ENCODE peak calls at places on chromosomes 6 and 20, in four cellular contexts. V is osteoblast, C is body of pancreas, H is fibroblast of pulmonary artery. X is an unnamed sample.

GRCh38 chr6:84777888-84778287 is 13.5 kb upstream of the TBX18 start:
- DNase-seq in V (peak; percentile 93), C (no peak), H (no peak), X (no peak)

GRCh38 chr20:32621914-32622584 is 36.9 kb upstream of the NOL4L start:
- DNase-seq in V (no peak), C (no peak), H (no peak), X (no peak)

GRCh38 chr6:101539510-101540245 is 146.2 kb downstream of the GRIK2 start:
- DNase-seq in V (no peak), C (no peak), H (peak; percentile 70), X (no peak)

GRCh38 chr6:107618672-107619071 is 128.8 kb downstream of the SOBP start:
- DNase-seq in V (no peak), C (no peak), H (no peak), X (peak; percentile 19)

GRCh38 chr6:56259682-56260081 is 12.3 kb upstream of the COL21A1 start:
- DNase-seq in V (peak; percentile 48), C (peak; percentile 23), H (peak; percentile 71), X (no peak)

GRCh38 chr6:103672169-103672568 is 1187.5 kb downstream of the HACE1 start:
- DNase-seq in V (no peak), C (no peak), H (peak; percentile 6), X (no peak)

GRCh38 chr6:93968126-93968525 is 548.8 kb upstream of the EPHA7 start:
- DNase-seq in V (no peak), C (no peak), H (no peak), X (no peak)

GRCh38 chr6:113055086-113055485 is 708.0 kb downstream of the RFPL4B start:
- DNase-seq in V (no peak), C (no peak), H (no peak), X (no peak)

GRCh38 chr6:106169517-106169916 is 83.4 kb downstream of the PRDM1 start:
- DNase-seq in V (no peak), C (no peak), H (no peak), X (no peak)

GRCh38 chr6:45422541-45423110 is 44.9 kb upstream of the SUPT3H start:
- DNase-seq in V (peak; percentile 88), C (peak; percentile 26), H (peak; percentile 70), X (no peak)

GRCh38 chr6:100518588-100518987 is 53.9 kb upstream of the SIM1 start:
- DNase-seq in V (no peak), C (no peak), H (no peak), X (no peak)

GRCh38 chr6:96775727-96776400 is 61.4 kb downstream of the GPR63 start:
- DNase-seq in V (no peak), C (no peak), H (no peak), X (no peak)

GRCh38 chr6:96943535-96943934 is 19.0 kb downstream of the KLHL32 start:
- DNase-seq in V (no peak), C (no peak), H (no peak), X (no peak)

GRCh38 chr20:57400821-57401564 is 9.8 kb downstream of the RBM38 start:
- DNase-seq in V (peak; percentile 86), C (no peak), H (no peak), X (no peak)

GRCh38 chr6:112475083-112475482 is 128.0 kb downstream of the RFPL4B start:
- DNase-seq in V (peak; percentile 73), C (no peak), H (peak; percentile 38), X (no peak)

GRCh38 chr6:169921853-169922779 is 170.7 kb downstream of the ERMARD start:
- DNase-seq in V (peak; percentile 45), C (no peak), H (no peak), X (no peak)

GRCh38 chr6:160348552-160349441 is 619 bp downstream of the SLC22A3 start:
- DNase-seq in V (peak; percentile 92), C (peak; percentile 29), H (peak; percentile 35), X (peak; percentile 34)

GRCh38 chr20:45269754-45270270 is 15.4 kb upstream of the SLPI start:
- DNase-seq in V (no peak), C (no peak), H (no peak), X (no peak)

GRCh38 chr6:26311012-26311384 is 54.0 kb upstream of the BTN3A2 start:
- DNase-seq in V (no peak), C (peak; percentile 20), H (peak; percentile 50), X (no peak)

GRCh38 chr20:56417911-56418310 is 5.9 kb downstream of the CASS4 start:
- DNase-seq in V (no peak), C (no peak), H (no peak), X (no peak)

GRCh38 chr20:63268671-63269439 is 3.8 kb upstream of the ARFGAP1 start:
- DNase-seq in V (no peak), C (no peak), H (no peak), X (no peak)

GRCh38 chr6:153523390-153523789 is 392.3 kb upstream of the RGS17 start:
- DNase-seq in V (no peak), C (no peak), H (no peak), X (no peak)

GRCh38 chr6:50785921-50786320 is 32.8 kb upstream of the TFAP2B start:
- DNase-seq in V (no peak), C (no peak), H (no peak), X (no peak)

GRCh38 chr6:137705166-137706064 is 161.6 kb upstream of the TNFAIP3 start:
- DNase-seq in V (no peak), C (peak; percentile 70), H (peak; percentile 82), X (peak; percentile 71)

GRCh38 chr6:154479388-154480143 is 30.9 kb downstream of the CNKSR3 start:
- DNase-seq in V (no peak), C (no peak), H (peak; percentile 71), X (no peak)

GRCh38 chr20:60857708-60858107 is 394.4 kb upstream of the CDH4 start:
- DNase-seq in V (no peak), C (no peak), H (peak; percentile 1), X (no peak)

GRCh38 chr20:1430004-1430451 is 36.6 kb downstream of the NSFL1C start:
- DNase-seq in V (no peak), C (no peak), H (peak; percentile 92), X (no peak)

GRCh38 chr20:61954276-61955021 is 111.2 kb downstream of the TAF4 start:
- DNase-seq in V (peak; percentile 56), C (no peak), H (no peak), X (no peak)

GRCh38 chr6:36131517-36132220 is 1.4 kb downstream of the MAPK13 start:
- DNase-seq in V (peak; percentile 93), C (peak; percentile 88), H (peak; percentile 85), X (peak; percentile 71)

GRCh38 chr20:56428881-56429280 is 16.8 kb downstream of the CASS4 start:
- DNase-seq in V (no peak), C (no peak), H (no peak), X (no peak)